ENCODE peak calls at places on chromosomes 16 and 17, in four cellular contexts. A, U, C and M are unnamed samples.

GRCh38 chr17:27644586-27644985 is 13.6 kb downstream of the LGALS9 start:
- DNase-seq in A (no peak), U (no peak), C (no peak), M (no peak)

GRCh38 chr17:8997994-8998628 is 23.2 kb upstream of the NTN1 start:
- DNase-seq in A (peak; percentile 51), U (peak; percentile 68), C (peak; percentile 40), M (no peak)

GRCh38 chr17:82242977-82243647 is 14.3 kb downstream of the SLC16A3 start:
- DNase-seq in A (no peak), U (no peak), C (no peak), M (no peak)

GRCh38 chr16:71242601-71243000 is 12.1 kb upstream of the HYDIN start:
- DNase-seq in A (no peak), U (no peak), C (no peak), M (no peak)

GRCh38 chr17:35725917-35726608 is 5.4 kb upstream of the RASL10B start:
- DNase-seq in A (no peak), U (no peak), C (no peak), M (no peak)

GRCh38 chr16:56244612-56245011 is 53.3 kb downstream of the GNAO1 start:
- DNase-seq in A (no peak), U (no peak), C (no peak), M (no peak)

GRCh38 chr16:57601801-57602478 is 26.5 kb upstream of the ADGRG1 start:
- DNase-seq in A (no peak), U (peak; percentile 55), C (peak; percentile 93), M (no peak)

GRCh38 chr17:81713004-81713555 is 996 bp downstream of the SLC25A10 start:
- DNase-seq in A (no peak), U (no peak), C (no peak), M (no peak)

GRCh38 chr16:56970934-56971767 is 9.4 kb downstream of the CETP start:
- DNase-seq in A (no peak), U (no peak), C (peak; percentile 80), M (no peak)

GRCh38 chr17:49553676-49554335 is 21.9 kb upstream of the NXPH3 start:
- DNase-seq in A (no peak), U (no peak), C (no peak), M (no peak)

GRCh38 chr17:29138991-29139682 is 41.1 kb downstream of the MYO18A start:
- DNase-seq in A (no peak), U (no peak), C (no peak), M (no peak)

GRCh38 chr17:49723423-49723822 is 15.7 kb upstream of the SLC35B1 start:
- DNase-seq in A (no peak), U (no peak), C (no peak), M (no peak)

GRCh38 chr17:17966399-17966798 is 5.8 kb downstream of the TOM1L2 start:
- DNase-seq in A (no peak), U (no peak), C (peak; percentile 31), M (no peak)

GRCh38 chr16:24180451-24180850 is 75.7 kb upstream of the CACNG3 start:
- DNase-seq in A (no peak), U (no peak), C (no peak), M (no peak)

GRCh38 chr17:21085707-21086106 is 41.1 kb upstream of the DHRS7B start:
- DNase-seq in A (no peak), U (no peak), C (no peak), M (no peak)

GRCh38 chr17:55346658-55347057 is 75.0 kb downstream of the MMD start:
- DNase-seq in A (no peak), U (peak; percentile 22), C (no peak), M (no peak)

GRCh38 chr17:77838748-77839147 is 119.8 kb upstream of the TNRC6C start:
- DNase-seq in A (no peak), U (no peak), C (no peak), M (no peak)

GRCh38 chr17:4483012-4483840 is 15.5 kb upstream of the SPNS2 start:
- DNase-seq in A (peak; percentile 84), U (no peak), C (no peak), M (no peak)

GRCh38 chr17:61579382-61579781 is 11.6 kb downstream of the NACA2 start:
- DNase-seq in A (no peak), U (no peak), C (no peak), M (no peak)

GRCh38 chr17:74770498-74771318 is 5.4 kb downstream of the NAT9 start:
- DNase-seq in A (peak; percentile 41), U (peak; percentile 54), C (no peak), M (no peak)

GRCh38 chr16:87740909-87741424 is 24.8 kb downstream of the KLHDC4 start:
- DNase-seq in A (no peak), U (no peak), C (no peak), M (no peak)

GRCh38 chr16:49631521-49632041 is 224.3 kb downstream of the ZNF423 start:
- DNase-seq in A (no peak), U (no peak), C (no peak), M (no peak)

GRCh38 chr16:89445166-89445565 is 45.2 kb downstream of the ANKRD11 start:
- DNase-seq in A (no peak), U (no peak), C (no peak), M (no peak)

GRCh38 chr17:49951362-49952080 is 17.5 kb upstream of the DLX4 start:
- DNase-seq in A (no peak), U (no peak), C (no peak), M (no peak)

GRCh38 chr17:77210331-77210730 is 69.6 kb downstream of the SEC14L1 start:
- DNase-seq in A (no peak), U (no peak), C (no peak), M (no peak)

GRCh38 chr16:78659216-78659615 is 559.8 kb downstream of the WWOX start:
- DNase-seq in A (no peak), U (no peak), C (no peak), M (no peak)

GRCh38 chr17:954431-955164 is 25.0 kb downstream of the NXN start:
- DNase-seq in A (no peak), U (no peak), C (no peak), M (no peak)

GRCh38 chr16:3321802-3322201 is 16.5 kb downstream of the ZNF75A start:
- DNase-seq in A (no peak), U (no peak), C (no peak), M (no peak)

GRCh38 chr16:53881371-53881770 is 177.4 kb downstream of the FTO start:
- DNase-seq in A (peak; percentile 44), U (no peak), C (no peak), M (no peak)

GRCh38 chr16:47604306-47604705 is 143.2 kb downstream of the PHKB start:
- DNase-seq in A (no peak), U (no peak), C (no peak), M (no peak)

GRCh38 chr16:89410322-89410721 is 80.0 kb downstream of the ANKRD11 start:
- DNase-seq in A (no peak), U (no peak), C (no peak), M (no peak)

GRCh38 chr17:17783825-17784598 is 52.8 kb downstream of the SREBF1 start:
- DNase-seq in A (no peak), U (no peak), C (peak; percentile 17), M (no peak)

GRCh38 chr16:73956592-73957495 is 339.8 kb upstream of the PSMD7 start:
- DNase-seq in A (peak; percentile 32), U (peak; percentile 54), C (peak; percentile 2), M (peak; percentile 46)

GRCh38 chr17:4234406-4234805 is 29.4 kb downstream of the ANKFY1 start:
- DNase-seq in A (no peak), U (no peak), C (no peak), M (no peak)

DNA sequence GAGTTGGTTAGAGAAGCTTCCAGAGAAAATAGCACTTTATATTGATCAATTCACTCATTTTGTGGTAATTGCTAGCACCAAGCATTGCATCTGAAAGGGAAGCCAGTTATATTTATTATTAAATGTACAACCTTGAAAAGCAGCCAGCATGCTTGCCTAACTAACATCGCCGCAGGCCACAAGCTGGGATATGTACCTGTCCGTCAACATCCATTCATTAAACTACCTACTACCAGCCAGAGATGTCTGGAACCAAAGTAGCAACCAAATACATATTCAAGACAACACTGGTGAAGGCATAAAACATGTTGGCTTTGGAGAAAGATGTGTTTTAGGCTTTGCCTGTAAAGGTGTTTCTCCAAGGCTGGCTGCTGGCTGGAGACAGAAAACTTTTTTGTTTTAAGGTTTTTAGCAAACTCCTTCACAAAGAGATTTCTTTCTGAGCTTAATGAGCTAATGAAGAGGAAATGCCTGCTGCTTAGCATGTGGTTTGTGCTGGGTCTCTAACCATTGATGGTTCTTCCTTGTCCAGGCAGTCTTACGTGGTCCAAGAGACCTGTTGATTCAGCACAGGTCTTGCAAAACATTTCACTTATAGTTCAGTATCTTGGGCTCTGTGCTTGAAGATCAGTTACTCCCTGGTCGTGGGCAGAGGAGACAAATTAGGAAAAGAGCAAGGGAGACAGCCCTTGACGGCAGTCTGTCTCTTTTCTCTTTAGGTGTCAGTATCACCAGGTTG is 3.1 kb downstream of the ITPRIPL2 start:
- DNase-seq in A (no peak), U (no peak), C (no peak), M (no peak)
- H3K4me3 ChIP-seq in A (no peak overlapping the region), U (no peak overlapping the region), C (no peak overlapping the region), M (no peak overlapping the region)

GRCh38 chr17:2949469-2950044 is 113.8 kb downstream of the OR1D5 start:
- DNase-seq in A (peak; percentile 75), U (no peak), C (no peak), M (no peak)
- TF ChIP-seq ZNF274 in A (no peak), U (no peak), C (no peak), M (no peak)

GRCh38 chr17:42673885-42674754 is 2.7 kb downstream of the PLEKHH3 start:
- DNase-seq in A (no peak), U (peak; percentile 84), C (no peak), M (no peak)

GRCh38 chr17:42675984-42676423 is 790 bp downstream of the PLEKHH3 start:
- DNase-seq in A (no peak), U (peak; percentile 65), C (no peak), M (no peak)

GRCh38 chr17:42675348-42675983 is 1.3 kb downstream of the PLEKHH3 start:
- DNase-seq in A (no peak), U (peak; percentile 39), C (no peak), M (no peak)

GRCh38 chr17:42673266-42673884 is 3.4 kb downstream of the PLEKHH3 start:
- DNase-seq in A (no peak), U (peak; percentile 62), C (no peak), M (no peak)

DNA sequence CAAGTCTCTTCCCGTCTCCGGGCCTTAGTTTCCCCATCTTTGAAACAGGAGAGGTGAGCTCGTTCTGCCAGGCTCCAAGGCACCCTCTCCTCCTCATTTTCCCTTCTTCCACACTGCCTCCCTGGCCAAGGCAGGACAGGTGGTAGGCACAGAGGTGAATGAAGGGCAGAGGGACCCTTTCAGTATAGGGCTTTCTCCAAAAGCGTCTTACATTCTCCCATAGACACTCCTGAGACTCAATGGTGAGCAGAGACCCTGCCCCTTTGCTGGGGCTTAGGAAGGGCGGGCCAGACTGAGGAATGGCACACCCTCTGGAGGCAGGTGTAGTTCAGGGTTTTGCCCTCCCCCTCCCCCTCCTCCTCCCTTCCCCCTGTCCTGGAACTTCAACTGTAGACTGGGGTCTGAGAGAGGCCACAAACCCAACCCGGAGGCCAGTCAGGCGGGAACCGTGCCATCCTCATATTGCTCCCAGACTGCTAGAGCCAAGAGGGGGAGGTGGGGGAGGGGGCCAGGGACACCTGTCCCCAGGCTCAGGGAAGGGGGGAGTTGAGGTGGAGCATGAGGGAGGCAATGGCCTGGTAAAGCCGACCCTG is 1.9 kb downstream of the PLEKHH3 start:
- DNase-seq in A (no peak), U (peak; percentile 39), C (no peak), M (no peak)
- H3K4me3 ChIP-seq in A (peak overlapping the region; percentile 98), U (peak overlapping the region; percentile 61), C (peak overlapping the region; percentile 98), M (peak overlapping the region; percentile 94)

GRCh38 chr16:13176711-13177110 is 275.3 kb downstream of the SHISA9 start:
- DNase-seq in A (no peak), U (no peak), C (no peak), M (no peak)

GRCh38 chr16:13178318-13178717 is 276.9 kb downstream of the SHISA9 start:
- DNase-seq in A (no peak), U (no peak), C (no peak), M (no peak)

GRCh38 chr16:13186813-13187212 is 285.4 kb downstream of the SHISA9 start:
- DNase-seq in A (no peak), U (no peak), C (no peak), M (peak; percentile 16)

GRCh38 chr16:13181432-13181831 is 280.0 kb downstream of the SHISA9 start:
- DNase-seq in A (no peak), U (no peak), C (no peak), M (no peak)
- TF ChIP-seq ZNF274 in A (no peak), U (no peak), C (no peak), M (no peak)